ENCODE peak calls at places on chromosome 15, in seven cellular contexts. A, S, I, J, G, Y and X are unnamed samples.

GRCh38 chr15:49229922-49230321 is 59.9 kb downstream of the GALK2 start:
- DNase-seq in S (no peak), A (no peak), I (no peak), Y (no peak), J (no peak), G (no peak), X (no peak)

GRCh38 chr15:89781055-89781454 is 4.9 kb downstream of the MESP2 start:
- DNase-seq in A (peak), J (no peak), S (no peak), Y (peak), I (no peak), G (no peak), X (no peak)

GRCh38 chr15:79372428-79372827 is 59.7 kb upstream of the MINAR1 start:
- DNase-seq in S (no peak), G (no peak), I (no peak), A (no peak), Y (no peak), J (no peak), X (no peak)

GRCh38 chr15:101207867-101208288 is 44.0 kb downstream of the CHSY1 start:
- DNase-seq in J (peak), A (no peak), S (no peak), G (no peak), Y (no peak), I (peak), X (no peak)

GRCh38 chr15:69144530-69144929 is 15.9 kb upstream of the GLCE start:
- DNase-seq in A (no peak), G (no peak), I (no peak), J (no peak), S (no peak), Y (no peak), X (no peak)

GRCh38 chr15:52318729-52319500 is 23.3 kb upstream of the MYO5C start:
- DNase-seq in J (peak), G (no peak), Y (no peak), I (no peak), A (no peak), S (no peak), X (no peak)

GRCh38 chr15:33693166-33693830 is 275.0 kb upstream of the CHRM5 start:
- DNase-seq in I (no peak), A (no peak), S (no peak), J (no peak), Y (no peak), G (no peak), X (no peak)

GRCh38 chr15:79408041-79408440 is 24.1 kb upstream of the MINAR1 start:
- DNase-seq in G (no peak), Y (no peak), A (no peak), S (no peak), I (no peak), J (no peak), X (no peak)

GRCh38 chr15:68650901-68651709 is 72.3 kb downstream of the CORO2B start:
- DNase-seq in J (peak), G (peak), Y (peak), S (no peak), I (no peak), A (peak), X (peak)

GRCh38 chr15:63497642-63498100 is 6.7 kb upstream of the USP3 start:
- DNase-seq in A (peak), G (no peak), J (peak), I (no peak), Y (peak), S (no peak), X (no peak)

GRCh38 chr15:68208136-68208535 is 3.0 kb upstream of the CALML4 start:
- DNase-seq in S (no peak), A (no peak), I (no peak), Y (peak), G (no peak), J (peak), X (no peak)